ENCODE peak calls at places on chromosomes 6 and 20, in four cellular contexts. B is A673, Y is B cell, C is HFF-Myc. J is an unnamed sample.

GRCh38 chr6:155442562-155442961 is 13.1 kb downstream of the NOX3 start:
- DNase-seq in C (no peak), B (no peak), Y (no peak), J (no peak)

GRCh38 chr6:168525926-168526630 is 85.1 kb downstream of the SMOC2 start:
- DNase-seq in C (no peak), Y (no peak), B (no peak), J (no peak)

GRCh38 chr20:3560578-3560977 is 89.8 kb downstream of the ATRN start:
- DNase-seq in Y (no peak), C (no peak), B (no peak), J (no peak)

GRCh38 chr6:44539701-44540100 is 152.2 kb downstream of the CDC5L start:
- DNase-seq in Y (no peak), C (no peak), B (no peak), J (no peak)

GRCh38 chr6:98639236-98639635 is 195.1 kb upstream of the POU3F2 start:
- DNase-seq in B (no peak), Y (no peak), C (no peak), J (no peak)

GRCh38 chr6:134806151-134806550 is 143.8 kb downstream of the ALDH8A1 start:
- DNase-seq in C (no peak), B (no peak), Y (no peak), J (no peak)

GRCh38 chr20:58751956-58752355 is 59.4 kb downstream of the NPEPL1 start:
- DNase-seq in C (no peak), B (no peak), Y (no peak), J (no peak)

GRCh38 chr6:61711849-61712248 is 574.2 kb downstream of the KHDRBS2 start:
- DNase-seq in Y (no peak), C (no peak), B (no peak), J (no peak)

GRCh38 chr6:139372326-139373153 is 1.9 kb downstream of the CITED2 start:
- DNase-seq in B (peak), C (no peak), Y (no peak), J (no peak)

DNA sequence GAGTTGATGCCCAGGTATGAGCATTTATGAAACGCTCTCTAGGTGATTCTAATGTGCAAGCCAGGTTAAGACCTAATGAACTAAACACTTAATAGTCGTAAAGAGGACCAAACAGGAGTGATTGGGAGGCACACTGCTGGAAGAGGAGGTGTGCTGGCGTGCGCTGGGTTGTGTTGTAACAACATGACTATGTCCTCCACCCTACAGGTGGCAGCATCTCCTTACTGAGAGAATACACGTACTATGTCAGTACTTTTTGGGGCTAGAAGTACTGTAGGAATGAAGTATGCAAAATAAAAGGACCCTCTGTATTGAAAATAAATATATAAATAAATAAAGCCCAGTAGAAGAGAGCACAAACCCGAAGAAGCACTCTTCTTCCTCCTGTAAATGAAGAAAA is 11.9 kb downstream of the C6orf89 start:
- DNase-seq in Y (no peak), B (no peak), C (no peak), J (no peak)
- TF ChIP-seq CTCF in Y (no peak), B (peak), C (peak), J (no peak)

GRCh38 chr20:46305331-46305972 is 2.8 kb downstream of the CDH22 start:
- DNase-seq in Y (no peak), B (no peak), C (no peak), J (no peak)
- TF ChIP-seq CTCF in Y (no peak), B (no peak), C (no peak), J (no peak)

GRCh38 chr6:33126101-33126714 is 50.4 kb downstream of the HLA-DPB1 start:
- DNase-seq in B (peak), C (peak), Y (peak), J (peak)
- TF ChIP-seq CTCF in B (peak), C (peak), Y (peak), J (peak)

GRCh38 chr6:80321011-80321410 is 214.5 kb downstream of the BCKDHB start:
- DNase-seq in C (no peak), B (no peak), Y (no peak), J (no peak)

GRCh38 chr6:80314531-80314930 is 208.1 kb downstream of the BCKDHB start:
- DNase-seq in B (no peak), Y (no peak), C (no peak), J (no peak)

GRCh38 chr6:80319286-80319685 is 212.8 kb downstream of the BCKDHB start:
- DNase-seq in Y (no peak), B (no peak), C (no peak), J (no peak)

GRCh38 chr6:80316655-80317332 is 210.3 kb downstream of the BCKDHB start:
- DNase-seq in B (peak), C (no peak), Y (no peak), J (no peak)
- TF ChIP-seq CTCF in B (peak), C (no peak), Y (no peak), J (no peak)

DNA sequence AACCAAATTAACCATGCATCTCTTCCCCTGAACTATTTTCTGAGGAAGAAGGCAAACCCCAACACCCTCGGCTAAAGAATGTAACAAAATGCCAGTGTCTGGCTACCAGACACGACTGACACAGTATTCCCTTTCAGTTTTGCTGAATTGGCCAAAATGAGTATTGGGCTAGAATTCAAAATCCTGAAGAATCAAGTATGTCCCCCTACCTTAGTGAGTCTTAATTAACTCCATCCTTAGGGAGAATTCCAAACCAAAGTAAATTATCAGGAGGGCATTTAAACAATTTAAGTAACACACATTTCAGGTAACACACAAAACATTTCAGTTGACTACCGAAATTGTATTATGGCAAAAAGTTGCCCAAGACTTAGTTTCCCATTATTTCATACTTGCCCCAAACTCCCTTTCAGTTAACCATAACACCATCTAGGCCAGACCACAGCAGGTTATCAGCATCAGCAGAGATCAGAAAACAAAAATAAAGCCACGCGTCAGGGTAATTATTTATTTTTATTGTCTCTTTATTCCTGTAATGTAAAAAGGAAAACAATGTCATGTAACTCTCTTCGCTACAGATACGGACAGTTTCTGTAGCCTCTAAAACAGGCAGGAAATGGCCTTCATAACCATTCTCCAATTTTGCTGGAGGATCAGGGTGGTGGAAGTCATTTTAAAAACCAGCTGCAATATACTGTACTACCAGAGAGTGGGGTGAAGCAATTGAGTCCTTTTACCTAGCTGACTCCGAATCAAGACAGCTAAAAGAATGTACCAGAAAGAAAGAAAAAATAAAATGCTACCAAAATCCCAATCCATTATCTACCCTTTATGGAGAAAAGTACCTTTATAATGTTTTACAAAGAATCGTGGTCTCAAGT is 1.9 kb downstream of the SNX5 start:
- DNase-seq in Y (peak), C (no peak), B (no peak), J (peak)
- TF ChIP-seq CTCF in Y (peak), C (no peak), B (no peak), J (no peak)

GRCh38 chr6:142698751-142699150 is 246.2 kb downstream of the HIVEP2 start:
- DNase-seq in C (no peak), Y (no peak), B (no peak), J (no peak)
- TF ChIP-seq CTCF in C (peak), Y (no peak), B (no peak), J (no peak)